ENCODE peak calls at places on chromosomes 7 and 10, in four cellular contexts. D is SW 1271, F is A549, Z is HCT116. B is an unnamed sample.

GRCh38 chr10:86536294-86536861 is 14.8 kb upstream of the WAPL start:
- DNase-seq in F (no peak), Z (no peak), D (no peak), B (peak)

GRCh38 chr7:1112625-1113547 is 25.0 kb downstream of the GPER1 start:
- DNase-seq in D (no peak), Z (no peak), F (no peak), B (no peak)

GRCh38 chr7:91598791-91599190 is 281.7 kb downstream of the MTERF1 start:
- DNase-seq in F (no peak), D (no peak), Z (no peak), B (no peak)

GRCh38 chr10:102322914-102323313 is 72.6 kb upstream of the NFKB2 start:
- DNase-seq in Z (no peak), F (no peak), D (no peak), B (peak)

GRCh38 chr7:69932034-69932628 is 333.9 kb downstream of the AUTS2 start:
- DNase-seq in D (no peak), Z (no peak), F (peak), B (no peak)

GRCh38 chr10:110651044-110651958 is 7.2 kb downstream of the RBM20 start:
- DNase-seq in Z (no peak), F (no peak), D (no peak), B (no peak)

GRCh38 chr7:10211861-10212260 is 761.8 kb upstream of the PHF14 start:
- DNase-seq in F (no peak), D (no peak), Z (no peak), B (peak)

GRCh38 chr7:50621932-50622587 is 56.9 kb upstream of the DDC start:
- DNase-seq in F (no peak), D (no peak), Z (no peak), B (no peak)

GRCh38 chr10:86480571-86480970 is 41.0 kb downstream of the WAPL start:
- DNase-seq in Z (no peak), D (no peak), F (no peak), B (no peak)

GRCh38 chr10:509361-510102 is 179.9 kb downstream of the DIP2C start:
- DNase-seq in Z (no peak), F (no peak), D (no peak), B (no peak)

B was measured in CD8-positive, alpha-beta memory T cell.